ENCODE peak calls at places on chromosome 18, in six cellular contexts. U, X, W, I, M and J are unnamed samples. For H3K9me3, the result is how much of the 10 kb centered on the place peaks cover.

GRCh38 chr18:5066380-5066977 is 130.6 kb downstream of the AKAIN1 start:
- DNase-seq in W (no peak), I (no peak), M (no peak), U (no peak), X (no peak), J (no peak)

GRCh38 chr18:28332071-28332470 is 155.1 kb upstream of the CDH2 start:
- DNase-seq in X (no peak), W (no peak), U (no peak), M (no peak), I (no peak), J (no peak)

GRCh38 chr18:22005191-22005824 is 164.1 kb upstream of the GATA6 start:
- DNase-seq in X (no peak), M (no peak), U (peak), W (no peak), I (no peak), J (no peak)

GRCh38 chr18:38545071-38545470 is 979.5 kb upstream of the CELF4 start:
- DNase-seq in M (no peak), X (no peak), I (no peak), W (no peak), U (no peak), J (no peak)

GRCh38 chr18:26768388-26768787 is 97.1 kb downstream of the AQP4 start:
- DNase-seq in U (no peak), W (no peak), X (no peak), I (no peak), M (no peak), J (no peak)

GRCh38 chr18:68083131-68083530 is 566.6 kb upstream of the DSEL start:
- DNase-seq in U (peak), W (no peak), M (no peak), I (peak), X (no peak), J (no peak)

GRCh38 chr18:68667121-68667520 is 47.8 kb downstream of the TMX3 start:
- DNase-seq in X (no peak), I (no peak), W (no peak), M (no peak), U (peak), J (no peak)

GRCh38 chr18:45324489-45325111 is 290.7 kb upstream of the SLC14A2 start:
- DNase-seq in M (no peak), W (no peak), X (no peak), U (peak), I (no peak), J (no peak)

GRCh38 chr18:12301263-12302005 is 6.6 kb upstream of the TUBB6 start:
- DNase-seq in X (no peak), W (no peak), U (no peak), M (no peak), I (no peak), J (no peak)

GRCh38 chr18:25425030-25425429 is 73.1 kb upstream of the ZNF521 start:
- DNase-seq in U (no peak), M (no peak), X (no peak), W (no peak), I (peak), J (no peak)

GRCh38 chr18:48452863-48453323 is 43.7 kb upstream of the ZBTB7C start:
- DNase-seq in X (no peak), W (no peak), M (no peak), U (peak), I (peak), J (no peak)

GRCh38 chr18:13610517-13610916 is 115.8 kb downstream of the FAM210A start:
- DNase-seq in X (no peak), M (no peak), I (no peak), U (no peak), W (no peak), J (no peak)

GRCh38 chr18:13597068-13597467 is 129.3 kb downstream of the FAM210A start:
- DNase-seq in W (no peak), U (no peak), X (no peak), M (no peak), I (no peak), J (no peak)

GRCh38 chr18:14921547-14921946 is 173.6 kb downstream of the ANKRD30B start:
- DNase-seq in I (no peak), W (no peak), M (no peak), X (no peak), U (no peak), J (no peak)
- H3K9me3 ChIP-seq in I (under half), W (under half), M (under half), X (under half), U (under half), J (under half)

GRCh38 chr18:78738076-78738690 is 241.4 kb upstream of the SALL3 start:
- DNase-seq in U (no peak), M (no peak), I (no peak), X (no peak), W (no peak), J (no peak)
- H3K9me3 ChIP-seq in U (under half), M (under half), I (under half), X (under half), W (under half), J (under half)

DNA sequence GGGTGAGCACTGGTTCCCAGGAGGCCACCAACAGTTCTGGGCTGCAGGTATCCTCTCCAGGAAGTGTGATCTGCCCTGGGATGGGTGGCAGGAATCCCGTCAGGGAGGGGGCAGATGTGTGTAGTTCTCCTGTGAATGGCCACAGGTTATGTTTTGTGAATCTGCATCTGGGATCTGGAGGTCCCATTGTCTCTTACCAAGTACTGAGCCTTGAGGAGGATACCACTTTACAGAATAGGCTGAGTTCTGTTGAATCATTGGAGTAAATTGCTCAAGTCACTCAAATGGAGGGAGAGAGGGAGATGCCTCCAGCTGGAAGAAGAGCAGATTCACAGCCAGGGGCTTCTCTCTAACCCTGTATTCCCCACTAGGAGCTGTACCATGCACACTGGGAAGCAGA is 168.2 kb downstream of the ANKRD30B start:
- DNase-seq in W (no peak), M (no peak), U (no peak), X (no peak), I (no peak), J (no peak)
- H3K9me3 ChIP-seq in W (under half), M (under half), U (under half), X (under half), I (under half), J (under half)

DNA sequence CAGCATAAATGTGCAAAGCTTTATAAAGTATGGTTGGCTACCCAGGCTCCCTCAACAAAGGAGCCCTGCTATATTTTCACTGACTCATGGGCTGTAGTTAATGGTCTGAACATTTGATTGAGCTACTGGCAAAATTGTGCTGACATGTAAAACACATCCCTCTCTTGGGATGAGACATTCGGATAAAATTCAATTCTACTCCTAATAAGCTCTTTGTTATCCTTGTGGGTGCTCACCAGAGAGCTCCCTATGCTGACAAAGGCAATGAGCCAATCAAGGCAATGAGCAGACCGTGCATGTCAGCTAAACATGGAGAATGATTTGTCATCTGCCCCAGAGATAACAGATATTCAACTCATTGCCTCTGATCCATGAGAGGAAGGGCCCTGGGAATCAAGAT is 27.7 kb downstream of the SERPINB8 start:
- DNase-seq in M (no peak), U (no peak), X (no peak), W (no peak), I (peak), J (no peak)
- H3K9me3 ChIP-seq in M (under half), U (under half), X (under half), W (under half), I (under half), J (under half)

GRCh38 chr18:55838841-55839240 is 250.8 kb upstream of the TCF4 start:
- DNase-seq in I (peak), M (no peak), W (no peak), U (no peak), X (no peak), J (no peak)
- H3K9me3 ChIP-seq in I (under half), M (under half), W (under half), U (under half), X (under half), J (under half)

GRCh38 chr18:78892201-78892600 is 87.4 kb upstream of the SALL3 start:
- DNase-seq in M (no peak), U (no peak), X (no peak), I (no peak), W (no peak), J (no peak)
- H3K9me3 ChIP-seq in M (under half), U (under half), X (under half), I (under half), W (under half), J (under half)

GRCh38 chr18:78611201-78611800 is 368.3 kb upstream of the SALL3 start:
- DNase-seq in W (no peak), I (no peak), M (no peak), U (no peak), X (no peak), J (no peak)
- H3K9me3 ChIP-seq in W (under half), I (under half), M (under half), U (under half), X (under half), J (under half)